ENCODE peak calls at places on chromosomes 2 and 18, in ten cellular contexts. R is A549, L is endodermal cell, U is GM06990, A is ovary, O is adrenal gland, T is endothelial cell, I is GM20000, C is Calu3, E is epithelial cell of esophagus. Q is an unnamed sample.

GRCh38 chr2:147331790-147332419 is 512.9 kb upstream of the ACVR2A start:
- DNase-seq in L (peak; percentile 69), I (peak; percentile 31), A (no peak), U (peak; percentile 14), O (no peak), R (no peak), T (peak; percentile 53), E (peak; percentile 63), C (peak; percentile 53), Q (peak; percentile 19)

GRCh38 chr2:133721155-133721554 is 152.9 kb upstream of the NCKAP5 start:
- DNase-seq in T (no peak), L (no peak), C (no peak), E (no peak), O (no peak), U (no peak), I (no peak), R (no peak), A (no peak), Q (no peak)

GRCh38 chr2:155203187-155203586 is 504.7 kb downstream of the KCNJ3 start:
- DNase-seq in E (no peak), R (no peak), I (no peak), U (no peak), O (no peak), A (no peak), L (no peak), C (no peak), T (no peak), Q (no peak)

GRCh38 chr2:161415467-161416293 is 417 bp upstream of the TBR1 start:
- DNase-seq in O (no peak), U (no peak), E (no peak), A (no peak), I (peak; percentile 50), T (no peak), C (no peak), L (peak; percentile 58), R (no peak), Q (peak; percentile 56)

GRCh38 chr2:191358325-191359025 is 113.3 kb downstream of the MYO1B start:
- DNase-seq in T (no peak), E (no peak), C (no peak), A (no peak), R (no peak), O (no peak), I (no peak), L (no peak), U (no peak), Q (no peak)

GRCh38 chr2:17892726-17893534 is 14.5 kb downstream of the KCNS3 start:
- DNase-seq in U (no peak), O (no peak), T (no peak), R (no peak), E (peak; percentile 25), A (no peak), I (no peak), C (peak; percentile 9), L (peak; percentile 73), Q (no peak)

GRCh38 chr2:229849073-229849472 is 72.7 kb downstream of the TRIP12 start:
- DNase-seq in E (no peak), U (no peak), O (no peak), T (no peak), L (no peak), R (no peak), A (no peak), I (no peak), C (no peak), Q (no peak)

GRCh38 chr2:240642806-240643092 is 17.5 kb downstream of the GPR35 start:
- DNase-seq in L (no peak), U (no peak), T (no peak), A (no peak), R (no peak), E (no peak), C (no peak), I (no peak), O (no peak), Q (no peak)

GRCh38 chr18:39969813-39970494 is 1985.1 kb upstream of the PIK3C3 start:
- DNase-seq in T (no peak), E (no peak), A (no peak), O (no peak), R (no peak), C (no peak), I (no peak), L (no peak), U (no peak), Q (no peak)

GRCh38 chr18:39962546-39962945 is 1992.5 kb upstream of the PIK3C3 start:
- DNase-seq in C (no peak), A (no peak), L (no peak), O (no peak), R (no peak), T (no peak), I (no peak), E (peak; percentile 77), U (no peak), Q (no peak)

GRCh38 chr18:39960545-39960944 is 1994.5 kb upstream of the PIK3C3 start:
- DNase-seq in L (no peak), R (no peak), A (no peak), C (no peak), O (no peak), U (no peak), E (peak; percentile 86), T (no peak), I (no peak), Q (no peak)

DNA sequence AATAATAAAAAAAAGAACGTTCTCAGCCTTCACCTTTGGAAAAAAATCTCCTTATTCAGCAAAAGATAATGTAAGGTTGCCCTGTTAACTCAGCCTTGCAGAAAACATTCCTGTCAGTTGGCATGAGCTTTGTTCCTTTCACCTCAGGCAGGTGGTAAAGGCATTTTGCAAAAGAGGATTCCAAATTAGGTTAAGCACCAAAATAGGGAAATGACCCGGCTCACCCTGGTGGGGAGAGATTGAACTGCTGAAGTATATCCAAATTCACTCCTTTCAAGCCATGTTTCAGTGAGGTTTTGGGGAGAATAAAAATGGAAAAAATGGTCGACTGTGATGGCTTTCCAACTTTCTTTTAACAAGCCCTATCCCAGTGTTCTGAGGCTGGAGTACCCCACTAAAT is 1988.8 kb upstream of the PIK3C3 start:
- DNase-seq in T (no peak), O (no peak), U (no peak), A (no peak), I (no peak), L (peak; percentile 81), C (peak; percentile 10), E (no peak), R (no peak), Q (no peak)
- TF ChIP-seq CTCF in T (peak; percentile 79), O (no peak), U (no peak), A (no peak), I (no peak), L (peak; percentile 78), C (peak; percentile 18), E (peak; percentile 51), R (no peak), Q (no peak)

GRCh38 chr18:33757037-33757436 is 179.0 kb downstream of the ASXL3 start:
- DNase-seq in A (no peak), T (no peak), C (no peak), L (no peak), U (no peak), R (no peak), I (no peak), E (peak; percentile 38), O (no peak), Q (no peak)

GRCh38 chr18:33755918-33756590 is 178.0 kb downstream of the ASXL3 start:
- DNase-seq in L (peak; percentile 77), A (no peak), R (peak; percentile 3), O (peak; percentile 25), E (peak; percentile 93), T (no peak), C (peak; percentile 21), I (no peak), U (no peak), Q (no peak)

DNA sequence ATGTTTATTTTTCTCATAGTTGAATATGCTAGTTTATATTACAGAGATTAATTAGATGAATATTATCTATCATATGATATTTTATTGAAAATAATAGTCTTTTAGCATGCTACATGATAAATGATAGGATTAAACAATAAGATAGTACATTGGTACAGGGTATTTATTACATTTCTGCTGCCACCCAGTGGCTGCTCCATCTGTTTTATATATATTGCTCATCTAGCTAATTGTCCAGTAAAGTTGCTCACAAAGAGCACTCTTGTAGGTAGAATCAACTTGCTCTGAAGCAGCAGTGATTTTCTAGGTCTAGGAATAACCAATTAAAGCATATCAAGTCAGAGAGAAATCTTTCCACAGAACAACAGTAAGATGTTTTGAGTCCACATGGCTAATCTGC is 183.3 kb downstream of the ASXL3 start:
- DNase-seq in R (no peak), U (no peak), E (peak; percentile 45), T (no peak), O (no peak), C (peak; percentile 14), A (no peak), I (peak; percentile 23), L (no peak), Q (no peak)
- TF ChIP-seq CTCF in R (peak; percentile 19), U (peak; percentile 37), E (peak; percentile 52), T (peak; percentile 13), O (no peak), C (no peak), A (no peak), I (peak; percentile 4), L (peak; percentile 51), Q (peak; percentile 53)

DNA sequence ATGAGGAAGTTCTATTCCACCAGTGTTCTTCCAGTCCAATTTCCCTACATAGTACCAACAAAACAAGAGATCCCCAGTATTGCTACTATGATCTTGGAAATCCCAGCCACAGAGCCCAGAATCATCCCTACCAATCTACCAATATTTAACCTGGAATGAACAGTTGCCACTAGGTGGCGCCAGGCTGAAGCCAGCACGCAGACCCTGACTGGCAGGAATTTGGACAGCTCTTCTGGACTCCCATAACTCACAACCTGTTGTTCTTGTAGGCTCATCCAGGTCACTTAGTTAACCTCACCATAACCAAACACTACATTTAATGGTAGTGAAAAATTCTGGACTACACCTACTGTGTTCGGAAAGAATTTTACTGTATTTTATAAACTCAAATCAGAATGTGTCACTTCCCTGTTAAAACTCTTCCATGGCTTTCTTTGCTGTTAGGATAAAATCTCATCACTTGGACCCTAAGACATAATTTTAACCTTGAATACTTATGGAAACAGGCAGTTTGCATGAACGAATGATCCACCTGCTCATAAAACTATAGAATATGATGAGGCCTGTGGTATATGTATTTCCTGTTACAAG is 59.8 kb upstream of the SLC38A11 start:
- DNase-seq in O (peak; percentile 61), C (peak; percentile 80), E (peak; percentile 80), T (peak; percentile 85), U (no peak), I (peak; percentile 59), L (peak; percentile 91), A (peak; percentile 56), R (peak; percentile 21), Q (peak; percentile 45)
- TF ChIP-seq CTCF in O (peak; percentile 64), C (peak; percentile 88), E (peak; percentile 98), T (peak; percentile 94), U (peak; percentile 91), I (peak; percentile 86), L (peak; percentile 93), A (peak; percentile 35), R (peak; percentile 89), Q (peak; percentile 90)

DNA sequence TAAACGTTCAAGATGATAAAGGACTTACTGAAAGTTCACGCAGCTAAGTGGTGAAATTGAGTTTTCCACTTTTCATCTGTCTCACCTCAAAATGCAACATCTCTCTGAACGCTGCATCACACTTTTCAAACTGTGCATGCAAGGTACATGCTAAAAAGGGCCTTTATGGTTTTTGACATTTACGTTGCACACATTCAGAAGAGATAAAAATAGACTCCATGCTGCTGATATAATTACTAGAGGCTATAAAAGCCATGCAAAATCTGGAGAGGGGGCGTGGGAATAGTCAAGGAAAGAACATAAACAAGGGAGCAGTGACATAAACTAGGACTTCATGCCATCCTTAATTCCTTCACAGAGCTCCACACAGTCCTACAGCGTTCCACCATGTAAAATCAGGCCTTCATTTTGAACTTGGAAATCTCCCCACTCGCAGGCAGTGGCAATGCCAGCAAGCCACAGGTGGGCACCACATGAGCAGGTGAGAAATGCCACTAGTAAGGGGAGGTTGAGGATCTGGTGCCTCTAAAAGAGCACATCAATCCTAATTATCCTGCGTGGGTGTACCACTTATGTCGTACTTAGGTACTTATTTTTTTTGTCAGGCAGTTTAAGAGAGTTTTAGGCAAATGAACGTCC is 71.4 kb downstream of the ZEB2 start:
- DNase-seq in O (no peak), C (no peak), R (no peak), T (no peak), E (no peak), L (no peak), U (no peak), A (no peak), I (no peak), Q (no peak)
- TF ChIP-seq CTCF in O (no peak), C (no peak), R (no peak), T (no peak), E (no peak), L (no peak), U (no peak), A (no peak), I (no peak), Q (no peak)

Q was measured in GM13977.